ENCODE peak calls at places on chromosomes 7 and 10, in five cellular contexts. B, V, Q, K and W are unnamed samples.

GRCh38 chr7:16027396-16027795 is 340.9 kb upstream of the MEOX2 start:
- DNase-seq in B (no peak), Q (no peak), V (no peak), K (no peak), W (no peak)

GRCh38 chr10:49407552-49408137 is 11.8 kb upstream of the DRGX start:
- DNase-seq in K (no peak), Q (peak), B (peak), V (peak), W (peak)

GRCh38 chr10:35843524-35844171 is 201.6 kb upstream of the FZD8 start:
- DNase-seq in K (no peak), Q (no peak), B (no peak), V (no peak), W (no peak)

GRCh38 chr7:115910541-115911164 is 119.9 kb downstream of the TFEC start:
- DNase-seq in Q (peak), K (no peak), B (peak), V (peak), W (peak)

GRCh38 chr7:28207486-28208158 is 27.0 kb upstream of the JAZF1 start:
- DNase-seq in K (peak), B (no peak), V (no peak), Q (no peak), W (no peak)

GRCh38 chr7:151851782-151852181 is 25.1 kb downstream of the PRKAG2 start:
- DNase-seq in B (no peak), Q (no peak), V (no peak), K (no peak), W (no peak)

GRCh38 chr10:71520042-71520441 is 123.3 kb downstream of the CDH23 start:
- DNase-seq in B (no peak), K (no peak), Q (no peak), V (no peak), W (no peak)

GRCh38 chr7:100803398-100804161 is 23.7 kb downstream of the EPHB4 start:
- DNase-seq in B (peak), K (peak), V (peak), Q (peak), W (no peak)

GRCh38 chr7:80819503-80819902 is 99.3 kb downstream of the SEMA3C start:
- DNase-seq in Q (no peak), V (no peak), K (no peak), B (no peak), W (no peak)

GRCh38 chr7:44213206-44213871 is 12.6 kb downstream of the YKT6 start:
- DNase-seq in Q (no peak), V (no peak), B (no peak), K (no peak), W (no peak)

GRCh38 chr10:6239213-6239991 is 36.7 kb downstream of the PFKFB3 start:
- DNase-seq in B (peak), V (peak), K (peak), Q (peak), W (peak)

GRCh38 chr10:21494221-21495001 is 31.1 kb downstream of the SKIDA1 start:
- DNase-seq in K (no peak), Q (no peak), B (peak), V (no peak), W (no peak)

GRCh38 chr7:155204744-155205367 is 92.8 kb upstream of the INSIG1 start:
- DNase-seq in Q (no peak), K (no peak), B (no peak), V (no peak), W (no peak)

GRCh38 chr7:104972510-104972909 is 41.5 kb upstream of the KMT2E start:
- DNase-seq in Q (no peak), K (no peak), B (no peak), V (no peak), W (no peak)

GRCh38 chr7:158649279-158649678 is 55.3 kb downstream of the NCAPG2 start:
- DNase-seq in Q (peak), K (no peak), B (peak), V (peak), W (no peak)

GRCh38 chr10:77350711-77351119 is 286.9 kb downstream of the KCNMA1 start:
- DNase-seq in V (no peak), Q (peak), B (peak), K (no peak), W (peak)
- TF ChIP-seq ZBTB33 in V (no peak), Q (no peak), B (no peak), K (no peak), W (no peak)

DNA sequence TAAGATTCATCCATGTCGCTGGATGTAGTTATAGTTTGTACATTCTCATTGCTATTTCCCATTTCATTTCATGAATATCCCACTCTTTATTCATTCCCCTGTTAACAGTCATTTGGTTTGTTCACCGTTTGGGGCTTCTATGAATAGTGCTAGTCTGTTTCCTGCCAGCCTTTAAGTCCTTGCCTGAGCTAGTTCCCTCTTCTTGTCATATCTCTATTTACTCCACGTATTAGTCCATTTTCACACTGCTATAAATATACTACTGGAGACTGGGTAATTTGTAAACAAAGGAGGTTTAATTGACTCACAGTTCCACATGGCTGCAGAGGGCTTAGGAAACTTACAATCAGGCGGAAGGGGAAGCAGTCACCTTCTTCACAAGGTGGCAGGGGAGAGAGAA is 56.2 kb downstream of the PLCE1 start:
- DNase-seq in V (no peak), B (no peak), K (no peak), Q (no peak), W (no peak)
- TF ChIP-seq ZBTB33 in V (no peak), B (no peak), K (no peak), Q (no peak), W (no peak)

DNA sequence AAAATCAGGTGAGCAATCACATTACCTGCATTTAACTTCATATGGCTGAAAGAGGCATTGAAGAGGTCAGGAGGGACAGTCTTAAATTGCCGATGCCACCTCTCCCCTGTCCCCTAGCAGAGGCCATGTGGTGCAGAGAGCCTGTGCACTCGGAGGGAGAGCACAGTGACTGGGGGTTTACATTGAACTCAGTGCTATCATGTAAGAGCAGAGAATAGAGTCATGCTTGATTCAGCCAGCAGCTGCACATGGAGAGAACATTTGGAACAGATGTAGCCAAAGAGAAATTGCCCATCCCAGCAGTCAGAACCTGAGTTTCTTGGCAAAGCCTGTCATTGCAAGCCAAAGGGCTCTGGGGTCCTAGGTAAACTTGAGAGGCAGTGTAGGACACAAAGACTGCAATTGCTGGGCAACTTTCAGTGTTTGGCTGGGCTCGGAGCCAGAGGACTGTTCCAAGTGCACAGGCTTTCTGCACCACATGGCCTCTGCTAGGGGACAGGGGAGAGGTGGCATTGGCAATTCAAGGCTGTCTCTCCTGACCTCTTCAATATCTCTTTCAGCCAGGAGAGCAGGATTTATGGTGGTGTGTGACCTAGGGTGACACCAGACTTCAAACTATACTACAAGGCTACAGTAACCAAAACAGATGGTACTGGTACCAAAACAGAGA is 267.1 kb downstream of the REEP3 start:
- DNase-seq in B (no peak), K (no peak), Q (no peak), V (no peak), W (no peak)
- TF ChIP-seq ZBTB33 in B (no peak), K (no peak), Q (no peak), V (no peak), W (no peak)

GRCh38 chr10:132541129-132541528 is 3.5 kb downstream of the INPP5A start:
- DNase-seq in Q (no peak), V (no peak), B (no peak), K (no peak), W (no peak)
- TF ChIP-seq ZBTB33 in Q (no peak), V (no peak), B (no peak), K (no peak), W (no peak)

DNA sequence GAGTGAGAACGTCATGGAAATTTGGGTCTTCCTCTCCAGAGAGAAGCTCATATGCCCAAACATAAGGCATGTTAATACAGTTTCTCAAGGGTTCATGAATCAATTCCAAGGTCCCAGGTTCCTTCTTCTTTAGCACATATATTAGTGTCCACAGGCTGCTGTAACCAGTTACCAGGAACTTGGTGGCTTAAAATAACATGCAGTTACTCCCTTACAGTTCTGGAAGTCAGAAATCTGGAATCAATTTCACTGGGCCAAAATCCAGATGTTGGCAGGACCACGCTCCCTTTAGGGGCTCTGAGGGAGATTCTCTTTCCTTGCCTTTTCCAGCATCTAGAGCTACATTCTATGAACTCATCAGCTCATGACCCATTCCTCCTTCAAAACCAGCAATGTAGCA is 64.8 kb downstream of the MRC1 start:
- DNase-seq in K (no peak), B (no peak), Q (no peak), V (no peak), W (no peak)
- TF ChIP-seq ZBTB33 in K (no peak), B (no peak), Q (no peak), V (no peak), W (no peak)

GRCh38 chr7:138127996-138128395 is 51.7 kb downstream of the AKR1D1 start:
- DNase-seq in K (no peak), Q (no peak), B (no peak), V (no peak), W (no peak)
- TF ChIP-seq ZBTB33 in K (no peak), Q (no peak), B (no peak), V (no peak), W (no peak)

GRCh38 chr10:114181971-114182370 is 2.8 kb downstream of the TDRD1 start:
- DNase-seq in V (no peak), K (no peak), B (no peak), Q (no peak), W (no peak)
- TF ChIP-seq ZBTB33 in V (no peak), K (no peak), B (no peak), Q (no peak), W (no peak)

GRCh38 chr10:83987216-83987615 is 152.1 kb upstream of the GHITM start:
- DNase-seq in K (no peak), V (no peak), B (no peak), Q (no peak), W (no peak)

GRCh38 chr10:83982812-83983211 is 156.5 kb upstream of the GHITM start:
- DNase-seq in V (no peak), K (no peak), Q (no peak), B (no peak), W (no peak)

GRCh38 chr10:83984256-83984640 is 155.1 kb upstream of the GHITM start:
- DNase-seq in K (no peak), Q (no peak), B (no peak), V (no peak), W (no peak)

GRCh38 chr10:83986800-83987199 is 152.5 kb upstream of the GHITM start:
- DNase-seq in V (no peak), Q (no peak), B (no peak), K (no peak), W (no peak)

DNA sequence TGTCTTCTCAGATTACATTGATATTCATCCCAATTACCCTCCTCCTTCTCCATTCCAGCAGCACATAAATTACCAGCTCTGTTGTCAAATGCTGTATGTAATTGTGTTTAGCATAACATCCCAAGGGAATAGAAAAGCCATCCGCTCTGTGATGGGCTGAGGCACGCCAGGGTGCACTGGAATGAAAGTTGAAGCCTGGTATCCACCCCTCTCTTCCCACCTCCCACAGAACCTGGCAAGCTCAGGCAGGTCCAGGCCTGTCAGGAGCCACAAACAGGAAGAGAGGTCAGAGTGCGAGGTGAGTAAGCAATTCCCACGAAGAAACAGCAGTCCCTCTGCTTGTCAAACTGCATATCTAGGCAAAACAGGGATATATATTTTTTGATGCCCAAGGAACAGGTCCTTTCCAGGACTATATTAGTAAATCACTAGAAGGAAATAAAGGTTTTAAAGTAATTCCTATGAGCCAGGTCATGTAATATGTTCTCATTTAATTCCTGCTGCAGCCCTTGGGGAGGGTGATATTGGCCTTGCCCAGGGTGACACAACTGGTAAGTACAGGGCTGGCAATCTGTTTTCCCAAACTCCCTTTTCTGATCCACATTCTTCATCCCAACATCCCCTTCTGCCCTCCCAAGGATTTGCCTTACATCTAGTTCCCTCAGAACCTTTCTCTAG is 155.6 kb upstream of the GHITM start:
- DNase-seq in V (peak), Q (peak), K (no peak), B (no peak), W (peak)
- TF ChIP-seq ZBTB33 in V (no peak), Q (no peak), K (no peak), B (no peak), W (no peak)

GRCh38 chr10:132303361-132304115 is 4.2 kb downstream of the STK32C start:
- DNase-seq in Q (no peak), K (no peak), B (no peak), V (no peak), W (no peak)
- TF ChIP-seq ZBTB33 in Q (no peak), K (no peak), B (no peak), V (no peak), W (no peak)